ENCODE peak calls at places on chromosome 17, in four cellular contexts. E is T-helper 1 cell, P is RWPE1, Q is cardiac fibroblast. S is an unnamed sample.

GRCh38 chr17:61452301-61453290 is at the start of gene TBX4:
- DNase-seq in P (no peak), Q (no peak), E (no peak), S (no peak)

GRCh38 chr17:73232587-73233373 is 28.9 kb downstream of the CPSF4L start:
- DNase-seq in E (no peak), Q (peak), P (peak), S (peak)

GRCh38 chr17:43832976-43833829 is at the start of gene MPP3:
- DNase-seq in P (peak), E (peak), Q (peak), S (peak)

GRCh38 chr17:12730931-12731521 is 58.3 kb upstream of the ARHGAP44 start:
- DNase-seq in Q (peak), E (no peak), P (no peak), S (no peak)

GRCh38 chr17:13024526-13025263 is 6.9 kb upstream of the ELAC2 start:
- DNase-seq in P (peak), Q (peak), E (peak), S (peak)

GRCh38 chr17:72419866-72420774 is 299.3 kb downstream of the SOX9 start:
- DNase-seq in E (no peak), P (no peak), Q (no peak), S (no peak)

GRCh38 chr17:1055751-1056645 is 59.1 kb downstream of the TIMM22 start:
- DNase-seq in Q (peak), E (no peak), P (peak), S (peak)

GRCh38 chr17:75067856-75068255 is 19.9 kb upstream of the SLC16A5 start:
- DNase-seq in P (no peak), E (no peak), Q (no peak), S (no peak)

GRCh38 chr17:56292010-56292409 is 138.7 kb downstream of the ANKFN1 start:
- DNase-seq in Q (peak), E (no peak), P (peak), S (peak)

GRCh38 chr17:50472286-50472685 is 3.6 kb upstream of the CHAD start:
- DNase-seq in Q (no peak), P (no peak), E (no peak), S (no peak)

GRCh38 chr17:63831505-63831904 is 4.0 kb upstream of the FTSJ3 start:
- DNase-seq in P (no peak), Q (no peak), E (no peak), S (no peak)

GRCh38 chr17:80531400-80531799 is 13.2 kb upstream of the RPTOR start:
- DNase-seq in Q (no peak), P (no peak), E (no peak), S (no peak)

GRCh38 chr17:6096201-6097004 is 26.2 kb downstream of the WSCD1 start:
- DNase-seq in Q (no peak), E (no peak), P (no peak), S (no peak)

GRCh38 chr17:72962099-72962498 is 130.4 kb downstream of the SLC39A11 start:
- DNase-seq in P (no peak), Q (no peak), E (no peak), S (no peak)

GRCh38 chr17:70855401-70856054 is 686.2 kb downstream of the KCNJ2 start:
- DNase-seq in P (peak), Q (peak), E (no peak), S (no peak)